ENCODE peak calls at places on chromosomes 2 and 18, in five cellular contexts. A, E, N, X and D are unnamed samples.

GRCh38 chr2:205800804-205801203 is 118.5 kb downstream of the NRP2 start:
- DNase-seq in A (peak; percentile 94), E (peak; percentile 34), N (no peak), X (no peak), D (no peak)

GRCh38 chr2:46268986-46269385 is 28.2 kb upstream of the EPAS1 start:
- DNase-seq in A (no peak), E (no peak), N (no peak), X (no peak), D (no peak)

GRCh38 chr2:151033454-151034248 is 228.0 kb downstream of the RBM43 start:
- DNase-seq in A (no peak), E (no peak), N (no peak), X (no peak), D (no peak)

GRCh38 chr2:101474752-101475384 is at the start of gene RFX8:
- DNase-seq in A (no peak), E (peak; percentile 9), N (no peak), X (no peak), D (no peak)

GRCh38 chr2:158194229-158194628 is 92.6 kb downstream of the UPP2 start:
- DNase-seq in A (no peak), E (no peak), N (no peak), X (no peak), D (no peak)

GRCh38 chr2:85920810-85921545 is 32.2 kb upstream of the ST3GAL5 start:
- DNase-seq in A (no peak), E (peak; percentile 36), N (no peak), X (no peak), D (no peak)

GRCh38 chr2:215417400-215417951 is 18.4 kb downstream of the FN1 start:
- DNase-seq in A (no peak), E (no peak), N (no peak), X (no peak), D (no peak)

GRCh38 chr2:127261835-127262234 is 32.1 kb downstream of the ERCC3 start:
- DNase-seq in A (no peak), E (no peak), N (no peak), X (no peak), D (no peak)

GRCh38 chr2:1283856-1284255 is 129.4 kb upstream of the TPO start:
- DNase-seq in A (no peak), E (no peak), N (no peak), X (no peak), D (no peak)

GRCh38 chr18:36899289-36899688 is 70.4 kb downstream of the KIAA1328 start:
- DNase-seq in A (no peak), E (no peak), N (no peak), X (no peak), D (no peak)

GRCh38 chr2:102599486-102599885 is 19.9 kb upstream of the SLC9A2 start:
- DNase-seq in A (no peak), E (no peak), N (no peak), X (no peak), D (no peak)

GRCh38 chr18:12947355-12948054 is at the start of gene SEH1L:
- DNase-seq in A (peak; percentile 100), E (peak; percentile 99), N (peak; percentile 99), X (peak; percentile 99), D (peak; percentile 99)

GRCh38 chr2:233421091-233421816 is 67.0 kb downstream of the DGKD start:
- DNase-seq in A (no peak), E (no peak), N (no peak), X (no peak), D (no peak)

GRCh38 chr2:233422050-233422639 is 67.9 kb downstream of the DGKD start:
- DNase-seq in A (no peak), E (no peak), N (no peak), X (no peak), D (no peak)

GRCh38 chr2:233422649-233423435 is 68.5 kb downstream of the DGKD start:
- DNase-seq in A (no peak), E (no peak), N (no peak), X (no peak), D (no peak)

GRCh38 chr2:233424028-233424951 is 70.0 kb downstream of the DGKD start:
- DNase-seq in A (no peak), E (peak; percentile 72), N (peak; percentile 76), X (no peak), D (no peak)

DNA sequence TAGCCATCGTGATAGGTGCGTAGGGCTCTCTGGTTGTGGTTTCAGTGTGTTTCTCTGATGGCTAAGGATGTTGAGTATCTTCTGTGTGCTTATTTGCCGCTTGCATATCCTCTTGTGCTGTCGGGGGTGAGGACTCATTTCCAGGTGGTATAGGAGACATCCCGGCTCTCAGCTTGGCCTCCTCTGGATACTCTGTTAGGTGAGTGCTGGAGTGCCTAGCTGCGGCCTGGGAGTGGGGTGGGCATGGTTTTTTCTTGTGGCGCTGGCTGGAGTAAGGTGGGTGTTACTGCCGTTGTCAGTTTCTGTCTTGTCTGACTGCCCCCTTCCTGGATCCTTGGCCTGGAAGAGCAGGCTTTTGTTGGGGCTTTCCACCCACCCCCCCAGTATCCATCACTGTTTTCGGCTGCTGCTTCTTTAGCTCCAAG is 69.2 kb downstream of the DGKD start:
- DNase-seq in A (no peak), E (peak; percentile 1), N (no peak), X (no peak), D (peak; percentile 65)
- H3K27ac ChIP-seq in A (no peak overlapping the region), E (peak overlapping the region; percentile 52), N (peak overlapping the region; percentile 81), X (no peak overlapping the region), D (no peak overlapping the region)

DNA sequence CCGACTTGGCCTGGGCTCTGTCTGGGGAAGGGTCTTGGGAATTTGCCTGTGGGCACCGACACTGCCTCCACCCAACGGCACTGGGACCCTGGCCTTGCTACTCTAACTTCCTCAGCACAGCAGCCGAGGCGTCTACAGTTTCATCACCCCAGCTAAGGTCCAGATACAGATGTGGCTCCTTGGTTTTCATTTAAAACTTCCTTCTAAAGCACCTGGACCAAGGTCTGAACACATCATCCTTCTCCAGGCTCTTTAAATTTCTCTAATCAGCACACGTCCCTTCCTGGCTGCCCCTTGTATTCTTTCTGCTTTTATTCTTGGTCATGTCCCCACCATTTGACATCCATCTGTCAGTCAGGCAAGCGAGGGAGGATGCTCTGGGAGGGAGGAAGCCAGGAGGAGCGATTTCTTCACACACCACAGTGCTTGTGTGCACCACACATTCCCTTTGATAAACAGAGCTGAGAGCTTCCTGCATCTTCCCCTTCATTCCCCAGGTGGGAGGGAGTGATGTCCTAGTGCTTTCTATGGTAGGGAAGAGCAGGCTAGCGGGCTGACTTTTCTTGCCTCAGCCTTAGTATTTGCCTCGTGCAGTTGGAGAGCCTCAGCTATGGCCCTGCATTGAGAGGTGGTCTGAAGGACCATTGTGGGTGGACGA is 6.9 kb downstream of the LBH start:
- DNase-seq in A (peak; percentile 58), E (no peak), N (no peak), X (no peak), D (no peak)
- H3K27ac ChIP-seq in A (peak overlapping the region; percentile 93), E (peak overlapping the region; percentile 98), N (peak overlapping the region; percentile 94), X (no peak overlapping the region), D (peak overlapping the region; percentile 79)

GRCh38 chr2:204339212-204339715 is 206.0 kb upstream of the PARD3B start:
- DNase-seq in A (no peak), E (no peak), N (no peak), X (no peak), D (no peak)
- H3K27ac ChIP-seq in A (no peak overlapping the region), E (no peak overlapping the region), N (no peak overlapping the region), X (no peak overlapping the region), D (no peak overlapping the region)

GRCh38 chr2:160203422-160203821 is 3.4 kb upstream of the ITGB6 start:
- DNase-seq in A (no peak), E (no peak), N (no peak), X (no peak), D (no peak)
- H3K27ac ChIP-seq in A (no peak overlapping the region), E (no peak overlapping the region), N (no peak overlapping the region), X (no peak overlapping the region), D (no peak overlapping the region)

DNA sequence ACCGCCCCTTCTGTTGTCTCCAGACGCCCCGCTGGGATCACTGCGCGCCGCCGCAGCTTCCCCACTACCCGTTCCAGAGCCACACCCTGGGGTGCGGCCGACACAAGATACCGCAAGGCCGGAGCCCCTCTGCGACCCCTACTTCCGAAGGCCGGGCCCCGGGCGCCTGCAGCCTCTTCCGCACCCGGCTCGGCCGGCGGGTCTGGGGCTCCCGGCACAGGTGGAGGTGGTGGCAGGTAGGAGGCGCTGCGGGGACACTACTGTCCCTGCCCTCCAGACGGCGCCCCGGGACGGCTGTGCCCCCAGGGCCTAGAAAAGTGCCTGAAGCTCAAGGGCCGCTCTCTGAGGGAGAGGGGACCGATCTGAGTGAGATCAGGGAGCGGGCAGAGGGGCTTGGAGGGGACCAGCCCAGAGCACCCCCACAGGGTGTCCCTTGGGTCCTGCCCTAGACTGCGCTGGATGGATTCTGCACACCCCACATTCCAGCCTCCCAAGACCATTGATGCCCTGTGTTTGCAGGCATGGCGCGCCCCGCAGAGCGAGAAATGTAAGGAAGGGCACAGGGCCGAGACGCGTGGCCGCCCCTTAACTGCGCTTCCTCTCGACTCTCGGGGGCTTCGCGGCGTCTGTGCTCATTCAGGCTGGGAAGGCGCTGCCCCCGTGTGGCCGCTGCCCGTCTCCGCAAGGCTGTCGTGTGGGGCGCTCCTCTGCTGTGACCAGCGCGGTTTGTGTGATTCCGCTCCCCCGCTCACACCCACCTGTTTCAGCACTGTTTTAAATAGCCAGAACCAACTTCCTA is 79.9 kb downstream of the GFPT1 start:
- DNase-seq in A (peak; percentile 93), E (peak; percentile 81), N (peak; percentile 90), X (peak; percentile 14), D (no peak)
- H3K27ac ChIP-seq in A (peak overlapping the region; percentile 88), E (peak overlapping the region; percentile 90), N (peak overlapping the region; percentile 88), X (no peak overlapping the region), D (peak overlapping the region; percentile 92)

DNA sequence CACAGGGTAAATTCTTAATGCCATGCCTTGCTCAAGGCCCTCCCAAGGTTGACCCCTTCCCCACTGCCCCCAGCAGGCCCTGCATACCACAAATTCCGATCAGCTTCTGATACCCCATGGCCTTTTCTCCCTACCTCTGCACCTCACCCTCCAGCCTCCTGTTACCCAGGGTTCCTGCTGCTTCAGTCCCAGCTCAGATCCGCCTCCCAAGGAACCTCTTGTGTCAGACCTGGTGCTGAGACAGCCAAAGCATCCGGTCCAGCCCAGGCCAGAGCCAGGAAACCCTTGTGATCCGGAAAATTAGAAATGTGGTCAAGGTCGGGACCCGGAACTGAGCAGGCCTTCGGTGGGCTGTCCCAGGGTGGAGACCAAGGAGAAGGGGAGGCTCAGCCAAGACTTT is 231.3 kb downstream of the BCL2 start:
- DNase-seq in A (no peak), E (no peak), N (no peak), X (no peak), D (peak; percentile 87)
- H3K27ac ChIP-seq in A (no peak overlapping the region), E (no peak overlapping the region), N (no peak overlapping the region), X (no peak overlapping the region), D (no peak overlapping the region)

GRCh38 chr18:48929951-48930713 is 20.6 kb downstream of the SMAD7 start:
- DNase-seq in A (peak; percentile 84), E (no peak), N (peak; percentile 59), X (no peak), D (no peak)

GRCh38 chr18:48927286-48928080 is 23.3 kb downstream of the SMAD7 start:
- DNase-seq in A (no peak), E (no peak), N (no peak), X (no peak), D (no peak)

GRCh38 chr18:48929212-48929612 is 21.6 kb downstream of the SMAD7 start:
- DNase-seq in A (no peak), E (no peak), N (no peak), X (no peak), D (no peak)

GRCh38 chr18:48930926-48931325 is 19.8 kb downstream of the SMAD7 start:
- DNase-seq in A (no peak), E (no peak), N (peak; percentile 14), X (no peak), D (no peak)

GRCh38 chr18:48928787-48929186 is 22.0 kb downstream of the SMAD7 start:
- DNase-seq in A (no peak), E (peak; percentile 40), N (peak; percentile 74), X (peak; percentile 63), D (no peak)
- H3K27ac ChIP-seq in A (peak overlapping the region; percentile 87), E (peak overlapping the region; percentile 63), N (peak overlapping the region; percentile 88), X (peak overlapping the region; percentile 50), D (peak overlapping the region; percentile 94)